ENCODE peak calls at places on chromosome 6, in five cellular contexts. S is dorsolateral prefrontal cortex, I is cardiac fibroblast, W is AG04450, U is left cardiac atrium. R is an unnamed sample.

GRCh38 chr6:56033451-56033850 is 158.1 kb upstream of the BMP5 start:
- DNase-seq in I (no peak), S (no peak), U (no peak), W (no peak), R (no peak)

GRCh38 chr6:4487538-4487937 is 288.7 kb upstream of the CDYL start:
- DNase-seq in W (no peak), S (no peak), U (no peak), I (peak), R (no peak)

GRCh38 chr6:12967686-12968085 is 251.1 kb downstream of the PHACTR1 start:
- DNase-seq in I (peak), S (no peak), U (no peak), W (no peak), R (no peak)

GRCh38 chr6:10369896-10370295 is 45.0 kb downstream of the TFAP2A start:
- DNase-seq in I (no peak), S (no peak), W (no peak), U (no peak), R (no peak)

GRCh38 chr6:139290787-139291294 is 957 bp downstream of the TXLNB start:
- DNase-seq in W (no peak), U (no peak), S (no peak), I (peak), R (peak)

GRCh38 chr6:45420083-45420908 is 42.6 kb upstream of the SUPT3H start:
- DNase-seq in I (peak), W (no peak), U (peak), S (no peak), R (no peak)

GRCh38 chr6:40789143-40789764 is 202.1 kb upstream of the LRFN2 start:
- DNase-seq in W (no peak), U (no peak), I (no peak), S (peak), R (peak)

GRCh38 chr6:107941627-107942026 is 16.4 kb downstream of the SEC63 start:
- DNase-seq in U (no peak), W (no peak), S (no peak), I (no peak), R (no peak)

GRCh38 chr6:5637714-5638113 is 369.0 kb downstream of the NRN1 start:
- DNase-seq in I (no peak), W (no peak), U (no peak), S (no peak), R (no peak)

GRCh38 chr6:25623874-25624273 is 28.1 kb upstream of the SCGN start:
- DNase-seq in U (no peak), I (peak), S (no peak), W (no peak), R (no peak)